ENCODE peak calls at places on chromosomes 7 and 10, in nine cellular contexts. N is suprapubic skin, R is sigmoid colon, K is transverse colon, L is ovary, S is GM12878, O is H1, B is A549, Y is tibial nerve. M is an unnamed sample.

GRCh38 chr7:158638001-158638400 is 50.4 kb upstream of the PTPRN2 start:
- DNase-seq in R (no peak), K (no peak), L (no peak), N (no peak), S (no peak), B (no peak), O (no peak), Y (no peak), M (no peak)

GRCh38 chr10:116070743-116071320 is 202.2 kb downstream of the GFRA1 start:
- DNase-seq in S (no peak), R (no peak), N (no peak), O (no peak), Y (no peak), B (no peak), K (no peak), L (no peak), M (no peak)

GRCh38 chr10:128998101-128998500 is 468.9 kb upstream of the MGMT start:
- DNase-seq in S (no peak), Y (no peak), R (no peak), N (no peak), L (no peak), O (no peak), K (no peak), B (no peak), M (no peak)

GRCh38 chr10:21184216-21184615 is 287.1 kb upstream of the NEBL start:
- DNase-seq in N (no peak), K (no peak), S (no peak), Y (peak), B (no peak), R (no peak), O (no peak), L (no peak), M (no peak)

GRCh38 chr10:103613616-103614015 is 120.1 kb downstream of the NEURL1 start:
- DNase-seq in B (no peak), N (no peak), O (no peak), R (no peak), K (no peak), Y (no peak), L (no peak), S (no peak), M (no peak)

GRCh38 chr7:106462365-106462859 is 177.6 kb upstream of the NAMPT start:
- DNase-seq in B (no peak), Y (peak), L (no peak), K (no peak), N (no peak), R (no peak), O (no peak), S (peak), M (no peak)

GRCh38 chr10:89301721-89302445 is at the start of gene IFIT2:
- DNase-seq in N (no peak), K (peak), S (peak), R (no peak), B (peak), L (peak), O (no peak), Y (no peak), M (no peak)

GRCh38 chr10:104435822-104436221 is 82.2 kb downstream of the CFAP58 start:
- DNase-seq in Y (no peak), B (no peak), S (no peak), L (no peak), N (no peak), K (no peak), O (no peak), R (no peak), M (no peak)

GRCh38 chr7:97697396-97697795 is 34.5 kb upstream of the TAC1 start:
- DNase-seq in L (no peak), R (no peak), Y (no peak), S (no peak), B (no peak), O (no peak), K (no peak), N (no peak), M (no peak)

GRCh38 chr7:92460109-92460508 is 12.8 kb downstream of the GATAD1 start:
- DNase-seq in R (no peak), S (no peak), Y (no peak), O (no peak), B (no peak), L (no peak), N (no peak), K (no peak), M (no peak)

GRCh38 chr10:86244995-86245394 is 121.6 kb downstream of the GRID1 start:
- DNase-seq in Y (no peak), L (no peak), B (no peak), O (no peak), N (no peak), S (no peak), R (no peak), K (no peak), M (no peak)

GRCh38 chr7:43943702-43944187 is 17.5 kb downstream of the UBE2D4 start:
- DNase-seq in O (no peak), K (no peak), N (no peak), L (no peak), R (peak), S (no peak), B (no peak), Y (no peak), M (no peak)

GRCh38 chr7:30321992-30322637 is 37.7 kb downstream of the ZNRF2 start:
- DNase-seq in K (no peak), O (no peak), Y (peak), N (no peak), S (peak), R (no peak), L (no peak), B (no peak), M (no peak)

GRCh38 chr10:121910673-121911420 is 17.0 kb downstream of the ATE1 start:
- DNase-seq in B (peak), N (no peak), K (no peak), L (no peak), Y (no peak), O (no peak), S (no peak), R (no peak), M (no peak)

GRCh38 chr10:14560274-14560673 is 214.4 kb downstream of the FAM107B start:
- DNase-seq in R (no peak), B (peak), Y (no peak), K (no peak), S (no peak), L (no peak), N (no peak), O (no peak), M (peak)

GRCh38 chr10:53209941-53210611 is 437.5 kb upstream of the MBL2 start:
- DNase-seq in O (peak), N (no peak), R (no peak), S (no peak), Y (no peak), L (no peak), K (no peak), B (no peak), M (no peak)

GRCh38 chr10:123136806-123137642 is 1.3 kb downstream of the HMX3 start:
- DNase-seq in L (no peak), Y (no peak), B (no peak), R (no peak), N (no peak), K (no peak), S (no peak), O (no peak), M (no peak)

GRCh38 chr10:33215635-33216034 is 118.8 kb downstream of the NRP1 start:
- DNase-seq in B (no peak), R (no peak), O (no peak), L (no peak), N (no peak), K (no peak), Y (no peak), S (no peak), M (no peak)

GRCh38 chr7:21640150-21640549 is 97.3 kb downstream of the DNAH11 start:
- DNase-seq in L (no peak), N (no peak), R (no peak), S (no peak), Y (no peak), B (no peak), O (no peak), K (no peak), M (no peak)

GRCh38 chr10:75431180-75432111 is at the start of gene LRMDA:
- DNase-seq in Y (peak), B (peak), N (no peak), K (peak), R (peak), L (peak), S (no peak), O (no peak), M (peak)

GRCh38 chr7:6181136-6181535 is 91.3 kb downstream of the CYTH3 start:
- DNase-seq in L (no peak), B (no peak), K (no peak), N (no peak), S (no peak), O (no peak), Y (no peak), R (no peak), M (no peak)

GRCh38 chr10:29946953-29947700 is 112.3 kb downstream of the JCAD start:
- DNase-seq in O (no peak), Y (peak), N (no peak), L (no peak), R (peak), S (no peak), K (no peak), B (no peak), M (no peak)

GRCh38 chr10:91220954-91221696 is 662 bp downstream of the PCGF5 start:
- DNase-seq in L (no peak), B (peak), Y (peak), O (no peak), R (peak), N (peak), S (no peak), K (peak), M (no peak)

GRCh38 chr7:98745722-98746318 is 124.0 kb downstream of the TMEM130 start:
- DNase-seq in N (no peak), Y (peak), O (no peak), R (no peak), L (no peak), K (peak), S (no peak), B (peak), M (peak)

DNA sequence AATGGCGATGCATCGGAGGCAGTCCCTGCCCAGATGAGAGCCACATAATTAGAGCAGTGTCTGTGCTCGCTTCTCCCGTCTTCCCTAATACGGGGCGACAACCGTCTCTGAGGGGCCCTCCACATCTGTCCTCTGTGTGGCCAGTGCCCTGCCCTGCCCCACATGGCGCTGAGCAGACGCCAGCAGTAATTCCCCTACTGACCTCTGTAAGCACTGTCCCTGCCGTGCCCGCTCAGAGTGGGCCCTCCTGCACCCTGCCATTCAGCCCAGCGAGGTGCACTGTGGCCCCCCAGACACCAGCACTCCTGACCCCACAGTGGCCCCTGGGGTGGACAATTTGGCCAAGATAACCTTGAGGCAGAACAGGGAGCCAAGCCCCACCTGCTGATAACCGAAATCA is 197.8 kb downstream of the ELFN1 start:
- DNase-seq in S (no peak), O (no peak), Y (no peak), L (no peak), N (no peak), B (no peak), R (no peak), K (no peak), M (peak)
- TF ChIP-seq EP300 in S (no peak), O (no peak), Y (no peak), L (no peak), N (no peak), B (no peak), R (no peak), K (no peak), M (no peak)

DNA sequence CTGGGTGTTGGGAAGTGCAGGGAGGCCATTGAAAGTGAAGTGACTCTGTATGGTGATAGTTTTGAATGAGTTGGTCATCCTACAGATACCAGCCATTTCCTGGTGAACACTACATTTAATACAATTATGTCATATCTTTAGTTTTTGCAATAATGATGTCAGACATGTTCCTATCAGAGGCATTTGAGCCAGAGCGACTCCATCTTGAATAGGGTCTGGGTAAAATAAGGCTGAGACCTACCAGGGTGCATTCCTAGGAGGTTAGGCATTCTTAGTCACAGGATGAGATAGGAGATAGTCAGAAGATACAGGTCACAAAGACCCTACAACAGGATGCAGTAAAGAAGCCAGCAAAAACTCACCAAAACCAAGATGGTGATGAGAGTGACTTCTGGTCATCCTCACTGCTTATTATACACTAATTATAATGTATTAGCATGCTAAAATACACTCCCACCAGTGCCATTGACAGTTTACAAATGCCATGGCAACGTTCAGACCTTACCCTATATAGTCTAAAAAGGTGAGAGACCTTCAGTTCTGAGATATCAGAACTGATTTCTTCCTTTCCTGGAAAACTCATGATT is 28.2 kb downstream of the ADK start:
- DNase-seq in L (no peak), R (no peak), O (no peak), N (no peak), B (no peak), K (no peak), Y (no peak), S (no peak), M (no peak)
- H3K27ac ChIP-seq in L (no peak), R (no peak), O (no peak), N (no peak), B (no peak), K (no peak), Y (no peak), S (no peak), M (no peak)

GRCh38 chr7:80588591-80588990 is 49.9 kb upstream of the CD36 start:
- DNase-seq in K (no peak), L (no peak), N (no peak), B (no peak), O (no peak), Y (no peak), R (no peak), S (no peak), M (no peak)

GRCh38 chr7:80584778-80585177 is 53.7 kb upstream of the CD36 start:
- DNase-seq in S (no peak), K (no peak), O (no peak), Y (no peak), R (no peak), N (no peak), L (no peak), B (no peak), M (peak)

GRCh38 chr7:80581472-80581871 is 57.0 kb upstream of the CD36 start:
- DNase-seq in R (no peak), N (no peak), S (no peak), L (no peak), B (no peak), Y (no peak), O (no peak), K (no peak), M (no peak)

GRCh38 chr7:80587538-80587937 is 50.9 kb upstream of the CD36 start:
- DNase-seq in N (no peak), S (no peak), Y (no peak), R (no peak), K (no peak), B (no peak), L (no peak), O (no peak), M (no peak)

GRCh38 chr7:80583901-80584300 is 54.5 kb upstream of the CD36 start:
- DNase-seq in R (no peak), Y (no peak), N (no peak), L (no peak), S (no peak), B (no peak), K (no peak), O (no peak), M (no peak)
- TF ChIP-seq EP300 in R (no peak), Y (no peak), N (no peak), L (no peak), S (no peak), B (no peak), K (no peak), O (no peak), M (no peak)

DNA sequence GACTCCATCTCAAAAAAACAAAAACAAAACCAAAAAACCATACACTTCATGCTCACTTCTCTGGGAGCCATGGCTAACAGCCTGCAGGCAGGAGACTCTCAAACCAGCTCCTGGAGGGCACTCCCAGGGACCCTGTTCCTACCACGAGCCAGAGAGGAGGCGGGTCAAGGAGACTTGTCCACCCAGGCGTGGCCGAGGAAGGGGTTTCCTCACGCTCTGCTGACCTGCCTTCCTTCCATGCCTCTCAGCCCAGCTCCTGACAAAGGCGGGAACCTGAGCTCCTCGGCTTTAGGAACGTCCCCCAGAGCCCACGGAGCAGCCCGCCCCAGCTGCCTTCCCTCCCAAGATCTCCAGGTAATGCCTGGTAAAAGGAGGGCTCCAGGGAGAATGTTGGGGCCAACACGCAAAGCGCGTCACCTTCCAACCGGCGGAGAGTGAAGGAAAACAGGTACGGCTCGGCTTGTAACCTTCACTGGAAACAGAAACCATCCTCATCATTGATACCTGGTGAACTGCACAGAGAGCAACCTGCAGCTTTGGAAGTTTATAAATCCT is 9.5 kb downstream of the GPR146 start:
- DNase-seq in B (no peak), S (no peak), O (no peak), Y (no peak), K (no peak), R (no peak), N (no peak), L (no peak), M (no peak)
- H3K27ac ChIP-seq in B (no peak), S (no peak), O (no peak), Y (peak), K (peak), R (peak), N (peak), L (no peak), M (peak)

DNA sequence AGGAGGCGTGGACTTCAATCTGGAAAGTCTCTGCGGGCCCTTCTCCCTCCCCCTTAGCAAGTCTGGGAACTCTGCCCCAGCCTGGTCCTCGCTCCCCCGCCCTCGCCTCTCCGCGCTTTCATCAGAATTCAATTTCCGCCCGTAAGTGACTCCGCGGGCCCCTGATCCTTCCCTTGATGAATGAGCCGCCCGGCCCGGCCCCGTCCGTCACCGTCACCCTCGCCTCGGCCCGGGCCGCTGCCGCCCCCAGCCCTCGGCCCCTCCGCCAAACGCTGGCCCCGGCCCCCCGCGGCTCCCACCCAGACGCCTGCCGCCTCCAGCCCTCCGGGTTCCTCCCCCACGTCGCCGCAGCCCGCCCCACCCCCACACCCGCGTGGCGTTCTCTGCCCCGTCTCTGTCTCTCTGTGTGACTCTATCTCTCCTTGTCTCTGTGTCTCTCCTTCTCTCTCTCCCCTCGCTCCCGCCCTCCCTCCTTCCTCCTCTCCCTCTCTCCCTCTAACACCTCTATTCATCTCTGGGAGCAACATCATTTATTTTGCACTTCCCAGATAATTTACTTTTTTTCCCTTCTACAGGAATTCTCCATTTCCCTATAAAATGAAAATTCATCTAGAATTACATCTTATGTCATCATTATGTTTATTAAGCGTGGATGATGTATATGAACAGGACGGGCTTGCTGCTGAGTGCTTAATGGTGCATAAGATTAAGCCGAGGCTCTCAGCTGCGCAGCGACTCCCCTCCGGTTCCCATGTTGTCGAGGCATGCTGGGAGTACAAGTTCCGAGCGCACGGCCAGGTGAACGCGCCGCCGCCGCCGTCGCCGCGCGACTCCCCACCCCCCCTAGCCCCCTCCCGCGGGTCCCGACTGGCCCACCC is 91.2 kb upstream of the PAX2 start:
- DNase-seq in Y (no peak), K (no peak), B (no peak), L (no peak), R (no peak), S (no peak), N (no peak), O (no peak), M (peak)
- TF ChIP-seq EP300 in Y (no peak), K (no peak), B (no peak), L (no peak), R (no peak), S (no peak), N (no peak), O (no peak), M (no peak)

M was measured in upper lobe of left lung.